ENCODE peak calls at places on chromosomes 4 and X, in ten cellular contexts. One of them, this sample, is unnamed.

GRCh38 chr4:93688978-93689377 is 139.6 kb upstream of the ATOH1 start:
- DNase-seq in glutamatergic neuron: no peak
- DNase-seq in MV-4-11: no peak
- DNase-seq in anterior cingulate cortex: no peak
- DNase-seq in amygdala: no peak
- DNase-seq in activated T-cell treated with anti-CD3 and anti-CD28 coated beads for 4 hours: no peak
- DNase-seq in left cardiac atrium: no peak
- DNase-seq in SJSA1: no peak
- DNase-seq in T-helper 22 cell: no peak
- DNase-seq in HEK293T: no peak
- DNase-seq in this sample: no peak

GRCh38 chrX:53882331-53882730 is 161.9 kb downstream of the PHF8 start:
- DNase-seq in glutamatergic neuron: no peak
- DNase-seq in MV-4-11: no peak
- DNase-seq in anterior cingulate cortex: no peak
- DNase-seq in amygdala: no peak
- DNase-seq in activated T-cell treated with anti-CD3 and anti-CD28 coated beads for 4 hours: no peak
- DNase-seq in left cardiac atrium: no peak
- DNase-seq in SJSA1: peak
- DNase-seq in T-helper 22 cell: no peak
- DNase-seq in HEK293T: no peak
- DNase-seq in this sample: no peak

GRCh38 chr4:2905544-2905943 is 57.7 kb downstream of the NOP14 start:
- DNase-seq in glutamatergic neuron: no peak
- DNase-seq in MV-4-11: no peak
- DNase-seq in anterior cingulate cortex: no peak
- DNase-seq in amygdala: no peak
- DNase-seq in activated T-cell treated with anti-CD3 and anti-CD28 coated beads for 4 hours: no peak
- DNase-seq in left cardiac atrium: no peak
- DNase-seq in SJSA1: no peak
- DNase-seq in T-helper 22 cell: no peak
- DNase-seq in HEK293T: no peak
- DNase-seq in this sample: no peak

GRCh38 chr4:87235020-87235671 is 14.7 kb upstream of the KLHL8 start:
- DNase-seq in glutamatergic neuron: no peak
- DNase-seq in MV-4-11: no peak
- DNase-seq in anterior cingulate cortex: no peak
- DNase-seq in amygdala: no peak
- DNase-seq in activated T-cell treated with anti-CD3 and anti-CD28 coated beads for 4 hours: no peak
- DNase-seq in left cardiac atrium: no peak
- DNase-seq in SJSA1: peak
- DNase-seq in T-helper 22 cell: no peak
- DNase-seq in HEK293T: no peak
- DNase-seq in this sample: no peak

GRCh38 chr4:5734841-5735240 is 23.8 kb downstream of the EVC start:
- DNase-seq in glutamatergic neuron: no peak
- DNase-seq in MV-4-11: no peak
- DNase-seq in anterior cingulate cortex: no peak
- DNase-seq in amygdala: no peak
- DNase-seq in activated T-cell treated with anti-CD3 and anti-CD28 coated beads for 4 hours: no peak
- DNase-seq in left cardiac atrium: no peak
- DNase-seq in SJSA1: no peak
- DNase-seq in T-helper 22 cell: no peak
- DNase-seq in HEK293T: no peak
- DNase-seq in this sample: no peak

GRCh38 chr4:52824603-52825310 is 37.4 kb upstream of the RASL11B start:
- DNase-seq in glutamatergic neuron: no peak
- DNase-seq in MV-4-11: no peak
- DNase-seq in anterior cingulate cortex: no peak
- DNase-seq in amygdala: no peak
- DNase-seq in activated T-cell treated with anti-CD3 and anti-CD28 coated beads for 4 hours: no peak
- DNase-seq in left cardiac atrium: no peak
- DNase-seq in SJSA1: no peak
- DNase-seq in T-helper 22 cell: no peak
- DNase-seq in HEK293T: no peak
- DNase-seq in this sample: no peak

GRCh38 chrX:106415276-106415895 is 196.4 kb upstream of the RADX start:
- DNase-seq in glutamatergic neuron: no peak
- DNase-seq in MV-4-11: peak
- DNase-seq in anterior cingulate cortex: no peak
- DNase-seq in amygdala: no peak
- DNase-seq in activated T-cell treated with anti-CD3 and anti-CD28 coated beads for 4 hours: no peak
- DNase-seq in left cardiac atrium: no peak
- DNase-seq in SJSA1: peak
- DNase-seq in T-helper 22 cell: no peak
- DNase-seq in HEK293T: peak
- DNase-seq in this sample: no peak

GRCh38 chr4:53221832-53222480 is 143.9 kb downstream of the SCFD2 start:
- DNase-seq in glutamatergic neuron: no peak
- DNase-seq in MV-4-11: no peak
- DNase-seq in anterior cingulate cortex: no peak
- DNase-seq in amygdala: no peak
- DNase-seq in activated T-cell treated with anti-CD3 and anti-CD28 coated beads for 4 hours: no peak
- DNase-seq in left cardiac atrium: no peak
- DNase-seq in SJSA1: no peak
- DNase-seq in T-helper 22 cell: no peak
- DNase-seq in HEK293T: no peak
- DNase-seq in this sample: no peak

GRCh38 chr4:168560835-168561210 is 64.0 kb downstream of the PALLD start:
- DNase-seq in glutamatergic neuron: no peak
- DNase-seq in MV-4-11: no peak
- DNase-seq in anterior cingulate cortex: no peak
- DNase-seq in amygdala: no peak
- DNase-seq in activated T-cell treated with anti-CD3 and anti-CD28 coated beads for 4 hours: no peak
- DNase-seq in left cardiac atrium: no peak
- DNase-seq in SJSA1: no peak
- DNase-seq in T-helper 22 cell: no peak
- DNase-seq in HEK293T: no peak
- DNase-seq in this sample: no peak

GRCh38 chr4:55608591-55608990 is 16.5 kb upstream of the PDCL2 start:
- DNase-seq in glutamatergic neuron: no peak
- DNase-seq in MV-4-11: no peak
- DNase-seq in anterior cingulate cortex: no peak
- DNase-seq in amygdala: no peak
- DNase-seq in activated T-cell treated with anti-CD3 and anti-CD28 coated beads for 4 hours: no peak
- DNase-seq in left cardiac atrium: no peak
- DNase-seq in SJSA1: no peak
- DNase-seq in T-helper 22 cell: no peak
- DNase-seq in HEK293T: no peak
- DNase-seq in this sample: no peak

GRCh38 chrX:113551919-113552318 is 711.3 kb upstream of the AMOT start:
- DNase-seq in glutamatergic neuron: no peak
- DNase-seq in MV-4-11: no peak
- DNase-seq in anterior cingulate cortex: no peak
- DNase-seq in amygdala: no peak
- DNase-seq in activated T-cell treated with anti-CD3 and anti-CD28 coated beads for 4 hours: no peak
- DNase-seq in left cardiac atrium: no peak
- DNase-seq in SJSA1: no peak
- DNase-seq in T-helper 22 cell: no peak
- DNase-seq in HEK293T: no peak
- DNase-seq in this sample: no peak

GRCh38 chr4:83124079-83124780 is 9.7 kb upstream of the PLAC8 start:
- DNase-seq in glutamatergic neuron: no peak
- DNase-seq in MV-4-11: peak
- DNase-seq in anterior cingulate cortex: no peak
- DNase-seq in amygdala: no peak
- DNase-seq in activated T-cell treated with anti-CD3 and anti-CD28 coated beads for 4 hours: no peak
- DNase-seq in left cardiac atrium: no peak
- DNase-seq in SJSA1: peak
- DNase-seq in T-helper 22 cell: no peak
- DNase-seq in HEK293T: no peak
- DNase-seq in this sample: no peak

GRCh38 chrX:12974217-12974796 is 603 bp upstream of the TMSB4X start:
- DNase-seq in glutamatergic neuron: peak
- DNase-seq in MV-4-11: peak
- DNase-seq in anterior cingulate cortex: no peak
- DNase-seq in amygdala: peak
- DNase-seq in activated T-cell treated with anti-CD3 and anti-CD28 coated beads for 4 hours: no peak
- DNase-seq in left cardiac atrium: peak
- DNase-seq in SJSA1: no peak
- DNase-seq in T-helper 22 cell: no peak
- DNase-seq in HEK293T: no peak
- DNase-seq in this sample: no peak

GRCh38 chrX:118974908-118975671 is 672 bp downstream of the LONRF3 start:
- DNase-seq in glutamatergic neuron: peak
- DNase-seq in MV-4-11: peak
- DNase-seq in anterior cingulate cortex: no peak
- DNase-seq in amygdala: peak
- DNase-seq in activated T-cell treated with anti-CD3 and anti-CD28 coated beads for 4 hours: peak
- DNase-seq in left cardiac atrium: peak
- DNase-seq in SJSA1: peak
- DNase-seq in T-helper 22 cell: peak
- DNase-seq in HEK293T: peak
- DNase-seq in this sample: no peak

GRCh38 chrX:54422168-54422567 is 18.0 kb upstream of the TSR2 start:
- DNase-seq in glutamatergic neuron: no peak
- DNase-seq in MV-4-11: no peak
- DNase-seq in anterior cingulate cortex: no peak
- DNase-seq in amygdala: no peak
- DNase-seq in activated T-cell treated with anti-CD3 and anti-CD28 coated beads for 4 hours: no peak
- DNase-seq in left cardiac atrium: no peak
- DNase-seq in SJSA1: no peak
- DNase-seq in T-helper 22 cell: no peak
- DNase-seq in HEK293T: no peak
- DNase-seq in this sample: no peak

GRCh38 chr4:87241341-87241740 is 20.9 kb upstream of the KLHL8 start:
- DNase-seq in glutamatergic neuron: no peak
- DNase-seq in MV-4-11: no peak
- DNase-seq in anterior cingulate cortex: no peak
- DNase-seq in amygdala: no peak
- DNase-seq in activated T-cell treated with anti-CD3 and anti-CD28 coated beads for 4 hours: no peak
- DNase-seq in left cardiac atrium: no peak
- DNase-seq in SJSA1: no peak
- DNase-seq in T-helper 22 cell: no peak
- DNase-seq in HEK293T: no peak
- DNase-seq in this sample: no peak

GRCh38 chr4:54439831-54440243 is 210.7 kb downstream of the PDGFRA start:
- DNase-seq in glutamatergic neuron: no peak
- DNase-seq in MV-4-11: peak
- DNase-seq in anterior cingulate cortex: no peak
- DNase-seq in amygdala: peak
- DNase-seq in activated T-cell treated with anti-CD3 and anti-CD28 coated beads for 4 hours: no peak
- DNase-seq in left cardiac atrium: peak
- DNase-seq in SJSA1: no peak
- DNase-seq in T-helper 22 cell: no peak
- DNase-seq in HEK293T: no peak
- DNase-seq in this sample: peak

GRCh38 chrX:56994375-56995270 is 718 bp downstream of the SPIN3 start:
- DNase-seq in glutamatergic neuron: peak
- DNase-seq in MV-4-11: no peak
- DNase-seq in anterior cingulate cortex: no peak
- DNase-seq in amygdala: no peak
- DNase-seq in activated T-cell treated with anti-CD3 and anti-CD28 coated beads for 4 hours: no peak
- DNase-seq in left cardiac atrium: peak
- DNase-seq in SJSA1: peak
- DNase-seq in T-helper 22 cell: no peak
- DNase-seq in HEK293T: no peak
- DNase-seq in this sample: no peak

GRCh38 chrX:27751976-27752375 is 55.8 kb upstream of the MAGEB10 start:
- DNase-seq in glutamatergic neuron: no peak
- DNase-seq in MV-4-11: no peak
- DNase-seq in anterior cingulate cortex: no peak
- DNase-seq in amygdala: no peak
- DNase-seq in activated T-cell treated with anti-CD3 and anti-CD28 coated beads for 4 hours: no peak
- DNase-seq in left cardiac atrium: no peak
- DNase-seq in SJSA1: no peak
- DNase-seq in T-helper 22 cell: no peak
- DNase-seq in HEK293T: no peak
- DNase-seq in this sample: no peak

GRCh38 chrX:10111364-10112148 is 45.2 kb upstream of the CLCN4 start:
- DNase-seq in glutamatergic neuron: no peak
- DNase-seq in MV-4-11: peak
- DNase-seq in anterior cingulate cortex: no peak
- DNase-seq in amygdala: no peak
- DNase-seq in activated T-cell treated with anti-CD3 and anti-CD28 coated beads for 4 hours: peak
- DNase-seq in left cardiac atrium: peak
- DNase-seq in SJSA1: no peak
- DNase-seq in T-helper 22 cell: peak
- DNase-seq in HEK293T: no peak
- DNase-seq in this sample: no peak

GRCh38 chr4:168511780-168512467 is 15.1 kb downstream of the PALLD start:
- DNase-seq in glutamatergic neuron: no peak
- DNase-seq in MV-4-11: no peak
- DNase-seq in anterior cingulate cortex: no peak
- DNase-seq in amygdala: no peak
- DNase-seq in activated T-cell treated with anti-CD3 and anti-CD28 coated beads for 4 hours: peak
- DNase-seq in left cardiac atrium: no peak
- DNase-seq in SJSA1: no peak
- DNase-seq in T-helper 22 cell: peak
- DNase-seq in HEK293T: no peak
- DNase-seq in this sample: no peak

GRCh38 chr4:113878718-113879117 is 100.7 kb downstream of the ARSJ start:
- DNase-seq in glutamatergic neuron: peak
- DNase-seq in MV-4-11: no peak
- DNase-seq in anterior cingulate cortex: no peak
- DNase-seq in amygdala: no peak
- DNase-seq in activated T-cell treated with anti-CD3 and anti-CD28 coated beads for 4 hours: no peak
- DNase-seq in left cardiac atrium: no peak
- DNase-seq in SJSA1: peak
- DNase-seq in T-helper 22 cell: no peak
- DNase-seq in HEK293T: peak
- DNase-seq in this sample: peak

GRCh38 chr4:109359040-109359646 is 56.7 kb upstream of the COL25A1 start:
- DNase-seq in glutamatergic neuron: no peak
- DNase-seq in MV-4-11: peak
- DNase-seq in anterior cingulate cortex: no peak
- DNase-seq in amygdala: no peak
- DNase-seq in activated T-cell treated with anti-CD3 and anti-CD28 coated beads for 4 hours: no peak
- DNase-seq in left cardiac atrium: no peak
- DNase-seq in SJSA1: no peak
- DNase-seq in T-helper 22 cell: no peak
- DNase-seq in HEK293T: no peak
- DNase-seq in this sample: no peak

GRCh38 chr4:168129046-168129772 is 36.9 kb downstream of the ANXA10 start:
- DNase-seq in glutamatergic neuron: no peak
- DNase-seq in MV-4-11: no peak
- DNase-seq in anterior cingulate cortex: no peak
- DNase-seq in amygdala: no peak
- DNase-seq in activated T-cell treated with anti-CD3 and anti-CD28 coated beads for 4 hours: no peak
- DNase-seq in left cardiac atrium: no peak
- DNase-seq in SJSA1: no peak
- DNase-seq in T-helper 22 cell: no peak
- DNase-seq in HEK293T: no peak
- DNase-seq in this sample: no peak

GRCh38 chrX:39903937-39904336 is 193.8 kb downstream of the BCOR start:
- DNase-seq in glutamatergic neuron: no peak
- DNase-seq in MV-4-11: no peak
- DNase-seq in anterior cingulate cortex: no peak
- DNase-seq in amygdala: no peak
- DNase-seq in activated T-cell treated with anti-CD3 and anti-CD28 coated beads for 4 hours: no peak
- DNase-seq in left cardiac atrium: no peak
- DNase-seq in SJSA1: no peak
- DNase-seq in T-helper 22 cell: no peak
- DNase-seq in HEK293T: no peak
- DNase-seq in this sample: no peak

GRCh38 chr4:155005395-155006087 is 202.9 kb upstream of the NPY2R start:
- DNase-seq in glutamatergic neuron: no peak
- DNase-seq in MV-4-11: no peak
- DNase-seq in anterior cingulate cortex: no peak
- DNase-seq in amygdala: no peak
- DNase-seq in activated T-cell treated with anti-CD3 and anti-CD28 coated beads for 4 hours: no peak
- DNase-seq in left cardiac atrium: no peak
- DNase-seq in SJSA1: no peak
- DNase-seq in T-helper 22 cell: no peak
- DNase-seq in HEK293T: no peak
- DNase-seq in this sample: no peak

GRCh38 chr4:101258782-101259353 is 88.5 kb downstream of the PPP3CA start:
- DNase-seq in glutamatergic neuron: no peak
- DNase-seq in MV-4-11: no peak
- DNase-seq in anterior cingulate cortex: no peak
- DNase-seq in amygdala: no peak
- DNase-seq in activated T-cell treated with anti-CD3 and anti-CD28 coated beads for 4 hours: no peak
- DNase-seq in left cardiac atrium: no peak
- DNase-seq in SJSA1: no peak
- DNase-seq in T-helper 22 cell: no peak
- DNase-seq in HEK293T: no peak
- DNase-seq in this sample: no peak

GRCh38 chrX:121336831-121337421 is 289.5 kb downstream of the GLUD2 start:
- DNase-seq in glutamatergic neuron: no peak
- DNase-seq in MV-4-11: no peak
- DNase-seq in anterior cingulate cortex: no peak
- DNase-seq in amygdala: no peak
- DNase-seq in activated T-cell treated with anti-CD3 and anti-CD28 coated beads for 4 hours: no peak
- DNase-seq in left cardiac atrium: no peak
- DNase-seq in SJSA1: no peak
- DNase-seq in T-helper 22 cell: no peak
- DNase-seq in HEK293T: no peak
- DNase-seq in this sample: no peak

This sample was measured in brain pericyte.